ENCODE peak calls at places on chromosomes 2 and 18, in seven cellular contexts. C, Q, N, P, V, J and B are unnamed samples.
A peak's percentile ranks its signal among the peaks of the same experiment; 100 is the strongest.

GRCh38 chr2:234363011-234363487 is 133.8 kb downstream of the ARL4C start:
- DNase-seq in C (no peak), Q (peak; percentile 67), N (peak; percentile 56), P (peak; percentile 43), V (no peak), J (no peak), B (no peak)

GRCh38 chr18:22349317-22349898 is 68.3 kb downstream of the CTAGE1 start:
- DNase-seq in C (no peak), Q (no peak), N (no peak), P (no peak), V (no peak), J (no peak), B (no peak)

GRCh38 chr2:25251461-25252273 is 83.3 kb upstream of the POMC start:
- DNase-seq in C (no peak), Q (peak; percentile 72), N (peak; percentile 38), P (peak; percentile 46), V (peak; percentile 82), J (peak; percentile 84), B (peak; percentile 63)

GRCh38 chr2:12980817-12981216 is 264.1 kb downstream of the TRIB2 start:
- DNase-seq in C (no peak), Q (no peak), N (no peak), P (no peak), V (no peak), J (no peak), B (no peak)

GRCh38 chr2:158191076-158191566 is 89.4 kb downstream of the UPP2 start:
- DNase-seq in C (no peak), Q (no peak), N (peak; percentile 53), P (no peak), V (no peak), J (no peak), B (no peak)

GRCh38 chr2:132424526-132425121 is 8.0 kb downstream of the GPR39 start:
- DNase-seq in C (no peak), Q (no peak), N (no peak), P (no peak), V (no peak), J (no peak), B (no peak)

GRCh38 chr2:86476092-86476491 is 34.9 kb downstream of the KDM3A start:
- DNase-seq in C (no peak), Q (no peak), N (no peak), P (no peak), V (no peak), J (no peak), B (no peak)

GRCh38 chr2:191333911-191334357 is 88.7 kb downstream of the MYO1B start:
- DNase-seq in C (no peak), Q (no peak), N (peak; percentile 86), P (no peak), V (no peak), J (no peak), B (no peak)

GRCh38 chr2:216110620-216111019 is 1.5 kb downstream of the XRCC5 start:
- DNase-seq in C (no peak), Q (no peak), N (no peak), P (no peak), V (no peak), J (no peak), B (no peak)

GRCh38 chr2:162164802-162165201 is 12.8 kb upstream of the GCG start:
- DNase-seq in C (no peak), Q (no peak), N (no peak), P (no peak), V (no peak), J (no peak), B (no peak)

GRCh38 chr2:130351495-130352125 is 4.2 kb upstream of the PTPN18 start:
- DNase-seq in C (no peak), Q (no peak), N (no peak), P (peak; percentile 20), V (no peak), J (no peak), B (no peak)

GRCh38 chr2:48998449-48998848 is 155.9 kb downstream of the FSHR start:
- DNase-seq in C (no peak), Q (no peak), N (no peak), P (no peak), V (no peak), J (no peak), B (no peak)

GRCh38 chr2:88585969-88586368 is 41.3 kb downstream of the EIF2AK3 start:
- DNase-seq in C (no peak), Q (no peak), N (no peak), P (no peak), V (no peak), J (no peak), B (no peak)
- H3K36me3 ChIP-seq in C (peaks cover 56% of the 10 kb centered on the region), Q (peaks cover 89% of the 10 kb centered on the region), N (peaks cover 32% of the 10 kb centered on the region), P (peaks cover 43% of the 10 kb centered on the region), V (peaks cover 15% of the 10 kb centered on the region), J (peaks cover 56% of the 10 kb centered on the region), B (peaks cover 7% of the 10 kb centered on the region)

GRCh38 chr2:99365661-99366060 is 28.5 kb downstream of the EIF5B start:
- DNase-seq in C (no peak), Q (no peak), N (no peak), P (no peak), V (no peak), J (no peak), B (no peak)
- H3K36me3 ChIP-seq in C (peaks cover 73% of the 10 kb centered on the region), Q (peaks cover 94% of the 10 kb centered on the region), N (peaks cover 77% of the 10 kb centered on the region), P (peaks cover 39% of the 10 kb centered on the region), V (peaks cover 5% of the 10 kb centered on the region), J (peaks cover 67% of the 10 kb centered on the region), B (no peaks in the 10 kb centered on the region)

DNA sequence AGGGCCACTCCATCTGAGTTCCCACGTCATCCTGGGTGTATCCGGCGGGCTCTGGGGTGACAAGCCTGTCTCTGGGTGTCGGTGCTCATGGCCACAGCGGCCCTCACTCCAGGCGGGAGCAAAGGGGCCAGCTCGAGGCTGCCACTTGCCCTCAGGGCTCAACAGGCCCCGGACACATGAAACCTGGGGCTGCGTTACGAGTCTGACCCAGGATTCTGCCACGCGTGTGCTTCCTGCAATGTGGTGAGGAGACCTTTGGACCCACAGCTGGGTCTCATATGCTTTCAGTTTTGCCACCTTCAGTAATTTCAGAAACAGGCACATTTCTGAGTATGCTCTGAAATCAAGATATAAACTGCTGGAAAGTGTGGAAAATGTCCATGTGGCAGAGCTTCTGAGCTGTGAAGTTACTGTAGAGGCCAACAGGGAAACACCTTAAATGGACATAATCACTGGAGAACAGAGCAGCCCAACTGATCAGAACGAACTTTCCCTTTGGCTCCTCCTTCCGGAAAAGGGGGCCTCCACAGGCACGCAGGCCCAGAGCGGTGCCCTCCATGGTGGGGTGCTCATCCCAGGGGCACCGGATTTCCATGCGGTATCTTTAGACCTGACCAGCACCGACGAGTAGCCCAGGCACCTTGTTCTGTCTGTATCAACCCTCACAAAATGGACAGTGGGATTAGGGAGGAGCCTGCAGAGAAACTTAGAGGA is 14.1 kb downstream of the PER2 start:
- DNase-seq in C (no peak), Q (no peak), N (no peak), P (no peak), V (no peak), J (no peak), B (no peak)
- H3K36me3 ChIP-seq in C (peaks cover 59% of the 10 kb centered on the region), Q (peaks cover 57% of the 10 kb centered on the region), N (peaks cover 51% of the 10 kb centered on the region), P (peaks cover 6% of the 10 kb centered on the region), V (no peaks in the 10 kb centered on the region), J (peaks cover 3% of the 10 kb centered on the region), B (peaks cover 18% of the 10 kb centered on the region)

DNA sequence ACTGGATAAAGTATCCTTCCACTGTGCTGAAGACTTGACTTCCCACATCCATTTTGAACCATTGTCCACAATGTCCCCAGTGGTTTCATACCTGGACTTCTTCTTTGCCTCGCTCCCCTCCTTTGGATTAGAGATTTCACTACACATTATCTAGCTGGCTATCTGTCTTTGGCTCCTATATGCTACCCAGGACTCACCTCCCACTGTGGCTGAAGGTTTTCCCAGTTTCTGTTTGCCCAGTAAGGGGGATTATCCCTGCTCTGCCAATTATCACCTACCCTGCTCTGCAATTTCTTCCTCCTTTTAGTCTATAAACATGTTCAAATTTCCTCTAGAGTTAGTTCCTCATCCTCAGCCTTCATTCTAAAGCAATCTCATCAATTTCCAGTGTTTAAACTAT is 9.1 kb downstream of the NDUFS1 start:
- DNase-seq in C (no peak), Q (no peak), N (no peak), P (no peak), V (no peak), J (no peak), B (no peak)
- H3K36me3 ChIP-seq in C (peaks cover 52% of the 10 kb centered on the region), Q (peaks cover 78% of the 10 kb centered on the region), N (peaks cover 77% of the 10 kb centered on the region), P (peaks cover 29% of the 10 kb centered on the region), V (peaks cover 7% of the 10 kb centered on the region), J (peaks cover 55% of the 10 kb centered on the region), B (peaks cover 83% of the 10 kb centered on the region)

GRCh38 chr18:79469309-79469708 is 73.6 kb downstream of the NFATC1 start:
- DNase-seq in C (no peak), Q (no peak), N (no peak), P (no peak), V (no peak), J (no peak), B (no peak)
- H3K36me3 ChIP-seq in C (peaks cover 61% of the 10 kb centered on the region), Q (no peaks in the 10 kb centered on the region), N (no peaks in the 10 kb centered on the region), P (no peaks in the 10 kb centered on the region), V (no peaks in the 10 kb centered on the region), J (no peaks in the 10 kb centered on the region), B (no peaks in the 10 kb centered on the region)

DNA sequence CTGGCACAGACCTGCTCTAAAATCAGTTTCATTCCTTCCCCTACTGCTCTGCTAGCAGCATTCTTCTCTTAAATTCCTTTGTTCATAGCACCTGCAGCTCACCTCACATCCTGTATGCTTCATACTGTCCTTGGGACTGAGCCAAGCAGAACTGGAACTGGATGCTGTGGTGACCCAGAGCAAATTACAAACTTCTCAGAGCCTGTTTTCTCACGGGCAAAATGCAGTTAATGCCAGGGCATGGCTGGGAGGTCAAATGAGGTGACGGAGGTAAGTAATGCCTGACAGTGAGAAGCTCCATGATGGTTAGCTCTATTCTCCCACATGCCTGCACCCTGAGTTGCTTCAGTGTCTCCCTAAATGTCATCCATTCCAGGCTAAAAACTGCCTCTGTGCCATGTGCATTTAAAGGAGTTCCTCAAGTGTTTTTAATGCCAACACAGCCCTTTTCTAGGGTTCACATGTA is 29.7 kb downstream of the C2orf42 start:
- DNase-seq in C (no peak), Q (no peak), N (no peak), P (no peak), V (peak; percentile 16), J (no peak), B (no peak)
- H3K36me3 ChIP-seq in C (peaks cover 10% of the 10 kb centered on the region), Q (peaks cover 69% of the 10 kb centered on the region), N (peaks cover 27% of the 10 kb centered on the region), P (peaks cover 15% of the 10 kb centered on the region), V (no peaks in the 10 kb centered on the region), J (peaks cover 14% of the 10 kb centered on the region), B (peaks cover 97% of the 10 kb centered on the region)